ENCODE peak calls at places on chromosomes 2 and 18, in ten cellular contexts. D is thyroid gland, R is hippocampal formation, T is GM12865, G is fibroblast of mammary gland, S is heart right ventricle, P is transverse colon, C is B cell, F is kidney, H is fibroblast of the aortic adventitia. L is an unnamed sample.
A peak's percentile ranks its signal among the peaks of the same experiment; 100 is the strongest.

GRCh38 chr2:225495706-225496105 is 96.2 kb downstream of the NYAP2 start:
- DNase-seq in D (no peak), R (no peak), T (no peak), G (no peak), S (no peak), P (no peak), C (no peak), F (no peak), H (no peak), L (no peak)

GRCh38 chr2:99188357-99188756 is 7.4 kb downstream of the MRPL30 start:
- DNase-seq in D (no peak), R (no peak), T (no peak), G (no peak), S (no peak), P (no peak), C (no peak), F (no peak), H (no peak), L (no peak)

GRCh38 chr2:219142329-219142728 is 18.3 kb downstream of the NHEJ1 start:
- DNase-seq in D (no peak), R (no peak), T (no peak), G (peak; percentile 90), S (no peak), P (no peak), C (no peak), F (peak; percentile 88), H (peak; percentile 68), L (peak; percentile 97)

GRCh38 chr18:65988371-65988770 is 237.6 kb downstream of the CDH7 start:
- DNase-seq in D (no peak), R (no peak), T (no peak), G (no peak), S (no peak), P (no peak), C (no peak), F (no peak), H (no peak), L (no peak)

GRCh38 chr2:209600257-209601180 is 171.1 kb upstream of the UNC80 start:
- DNase-seq in D (peak; percentile 2), R (no peak), T (no peak), G (no peak), S (no peak), P (no peak), C (no peak), F (no peak), H (no peak), L (no peak)

GRCh38 chr2:69493268-69493667 is 56.0 kb upstream of the NFU1 start:
- DNase-seq in D (no peak), R (peak; percentile 63), T (no peak), G (no peak), S (peak; percentile 35), P (peak; percentile 23), C (no peak), F (no peak), H (no peak), L (no peak)

GRCh38 chr2:194867328-194867727 is 789.7 kb upstream of the SLC39A10 start:
- DNase-seq in D (no peak), R (no peak), T (peak; percentile 5), G (peak; percentile 2), S (no peak), P (no peak), C (peak; percentile 2), F (no peak), H (peak; percentile 6), L (peak; percentile 4)

GRCh38 chr18:57803119-57803969 is at the start of gene ATP8B1:
- DNase-seq in D (peak; percentile 99), R (no peak), T (peak; percentile 6), G (peak; percentile 61), S (peak; percentile 84), P (peak; percentile 96), C (peak; percentile 14), F (peak; percentile 98), H (peak; percentile 74), L (no peak)

GRCh38 chr2:209663149-209663548 is 108.5 kb upstream of the UNC80 start:
- DNase-seq in D (no peak), R (no peak), T (no peak), G (peak; percentile 54), S (no peak), P (no peak), C (no peak), F (no peak), H (peak; percentile 13), L (peak; percentile 19)

L was measured in H4.